ENCODE peak calls at places on chromosome 2, in five cellular contexts. Z is activated naive CD8-positive, alpha-beta T cell treated with anti-CD3 and anti-CD28 coated beads, Interleukin-2, amount 10 ng/mL, durations not matched to agents 7 days and 5 days; L is T-helper 9 cell; K is H7; R is stimulated activated CD8-positive, alpha-beta memory T cell treated with anti-CD3 and anti-CD28 coated beads, Interleukin-15, amount 100 ng/mL, for 24 hours. X is an unnamed sample.

GRCh38 chr2:159246325-159246988 is 40.0 kb downstream of the WDSUB1 start:
- DNase-seq in Z (no peak), L (no peak), K (no peak), R (no peak), X (no peak)

GRCh38 chr2:177881001-177881748 is 191.4 kb downstream of the PDE11A start:
- DNase-seq in Z (no peak), L (no peak), K (no peak), R (no peak), X (no peak)

GRCh38 chr2:165863816-165864221 is 69.8 kb upstream of the GALNT3 start:
- DNase-seq in Z (no peak), L (no peak), K (no peak), R (no peak), X (peak)

GRCh38 chr2:70975237-70975636 is 3.2 kb upstream of the ANKRD53 start:
- DNase-seq in Z (no peak), L (no peak), K (peak), R (no peak), X (no peak)

GRCh38 chr2:196080526-196080925 is 11.9 kb upstream of the DNAH7 start:
- DNase-seq in Z (no peak), L (no peak), K (no peak), R (no peak), X (no peak)

GRCh38 chr2:126857502-126857901 is 41.2 kb upstream of the TEX51 start:
- DNase-seq in Z (no peak), L (no peak), K (no peak), R (no peak), X (no peak)

GRCh38 chr2:206083602-206084467 is 2.1 kb downstream of the INO80D start:
- DNase-seq in Z (peak), L (no peak), K (peak), R (no peak), X (no peak)

GRCh38 chr2:228556707-228557106 is 375.2 kb upstream of the SPHKAP start:
- DNase-seq in Z (no peak), L (no peak), K (no peak), R (no peak), X (no peak)

GRCh38 chr2:159285929-159286708 is at the start of gene WDSUB1:
- DNase-seq in Z (no peak), L (no peak), K (peak), R (no peak), X (peak)

GRCh38 chr2:55357907-55358306 is 61.7 kb downstream of the CCDC88A start:
- DNase-seq in Z (no peak), L (no peak), K (no peak), R (no peak), X (no peak)

GRCh38 chr2:176018708-176019107 is 16.6 kb upstream of the LNPK start:
- DNase-seq in Z (no peak), L (no peak), K (no peak), R (no peak), X (no peak)

GRCh38 chr2:132797551-132797950 is 127.5 kb upstream of the LYPD1 start:
- DNase-seq in Z (no peak), L (no peak), K (no peak), R (no peak), X (no peak)

GRCh38 chr2:96695602-96696001 is 44.3 kb downstream of the LMAN2L start:
- DNase-seq in Z (no peak), L (no peak), K (peak), R (no peak), X (no peak)

GRCh38 chr2:120938132-120938771 is 202.6 kb downstream of the GLI2 start:
- DNase-seq in Z (no peak), L (no peak), K (no peak), R (no peak), X (no peak)

GRCh38 chr2:37786153-37786809 is 114.8 kb upstream of the CDC42EP3 start:
- DNase-seq in Z (no peak), L (no peak), K (no peak), R (no peak), X (no peak)

GRCh38 chr2:56369316-56369715 is 185.5 kb downstream of the CCDC85A start:
- DNase-seq in Z (no peak), L (no peak), K (no peak), R (no peak), X (no peak)

GRCh38 chr2:222352981-222353380 is 54.2 kb upstream of the PAX3 start:
- DNase-seq in Z (no peak), L (no peak), K (no peak), R (no peak), X (no peak)

GRCh38 chr2:63712748-63713147 is 124.0 kb downstream of the MDH1 start:
- DNase-seq in Z (no peak), L (no peak), K (no peak), R (no peak), X (no peak)

GRCh38 chr2:121529439-121530209 is 1.1 kb upstream of the RNU4ATAC start:
- DNase-seq in Z (no peak), L (peak), K (peak), R (peak), X (peak)

GRCh38 chr2:37560241-37560848 is 111.1 kb downstream of the CDC42EP3 start:
- DNase-seq in Z (no peak), L (no peak), K (no peak), R (no peak), X (no peak)

GRCh38 chr2:176997074-176997791 is 215.4 kb upstream of the HNRNPA3 start:
- DNase-seq in Z (no peak), L (no peak), K (no peak), R (no peak), X (no peak)

GRCh38 chr2:85971369-85971768 is 82.6 kb upstream of the ST3GAL5 start:
- DNase-seq in Z (no peak), L (no peak), K (no peak), R (no peak), X (no peak)

GRCh38 chr2:205749078-205749477 is 66.8 kb downstream of the NRP2 start:
- DNase-seq in Z (no peak), L (no peak), K (no peak), R (no peak), X (no peak)

X was measured in head of caudate nucleus.